ENCODE peak calls at places on chromosomes 11 and 22, in nine cellular contexts. J is PC-3, M is MM.1S, S is GM23248, H is neural progenitor cell, B is HCT116, W is SK-N-SH, X is GM23338, T is hepatocyte. Z is an unnamed sample.

GRCh38 chr11:45593992-45594391 is 71.4 kb downstream of the CHST1 start:
- DNase-seq in J (peak; percentile 2), M (peak; percentile 16), S (no peak), H (no peak), B (peak; percentile 39), W (peak; percentile 29), X (peak; percentile 32), T (no peak), Z (peak; percentile 14)

GRCh38 chr22:31650391-31650790 is 11.6 kb downstream of the PISD start:
- DNase-seq in J (no peak), M (no peak), S (peak; percentile 87), H (no peak), B (no peak), W (no peak), X (peak; percentile 23), T (no peak), Z (no peak)

GRCh38 chr11:76801205-76801604 is 18.0 kb downstream of the TSKU start:
- DNase-seq in J (no peak), M (no peak), S (no peak), H (no peak), B (no peak), W (no peak), X (peak; percentile 55), T (no peak), Z (no peak)

GRCh38 chr22:33758961-33759360 is 161.3 kb downstream of the LARGE1 start:
- DNase-seq in J (no peak), M (no peak), S (no peak), H (no peak), B (no peak), W (no peak), X (no peak), T (no peak), Z (no peak)

GRCh38 chr11:66371627-66372415 is at the start of gene SLC29A2:
- DNase-seq in J (peak; percentile 96), M (no peak), S (peak; percentile 35), H (peak; percentile 97), B (peak; percentile 82), W (peak; percentile 91), X (peak; percentile 98), T (peak; percentile 95), Z (peak; percentile 95)

GRCh38 chr22:42265321-42265720 is 5.1 kb downstream of the TCF20 start:
- DNase-seq in J (no peak), M (no peak), S (no peak), H (no peak), B (no peak), W (no peak), X (no peak), T (no peak), Z (no peak)

GRCh38 chr11:35232961-35233360 is 94.0 kb downstream of the CD44 start:
- DNase-seq in J (no peak), M (no peak), S (no peak), H (no peak), B (no peak), W (no peak), X (no peak), T (no peak), Z (no peak)

GRCh38 chr11:10325398-10326079 is 20.7 kb downstream of the ADM start:
- DNase-seq in J (peak; percentile 40), M (no peak), S (peak; percentile 86), H (no peak), B (no peak), W (no peak), X (no peak), T (no peak), Z (no peak)

GRCh38 chr11:63840356-63841060 is 1.6 kb downstream of the MARK2 start:
- DNase-seq in J (no peak), M (peak; percentile 31), S (peak; percentile 44), H (no peak), B (no peak), W (no peak), X (no peak), T (no peak), Z (peak; percentile 42)

GRCh38 chr11:32433249-32434115 is 1.9 kb downstream of the WT1 start:
- DNase-seq in J (no peak), M (no peak), S (no peak), H (peak; percentile 30), B (no peak), W (no peak), X (peak; percentile 54), T (no peak), Z (no peak)

GRCh38 chr22:17968126-17968525 is 56.2 kb downstream of the MICAL3 start:
- DNase-seq in J (no peak), M (no peak), S (no peak), H (no peak), B (no peak), W (no peak), X (peak; percentile 24), T (no peak), Z (no peak)

GRCh38 chr11:79025622-79026021 is 415.2 kb downstream of the TENM4 start:
- DNase-seq in J (no peak), M (no peak), S (no peak), H (peak; percentile 88), B (no peak), W (no peak), X (peak; percentile 53), T (no peak), Z (no peak)

GRCh38 chr22:25869771-25870170 is 127.8 kb downstream of the MYO18B start:
- DNase-seq in J (no peak), M (no peak), S (no peak), H (no peak), B (no peak), W (no peak), X (no peak), T (no peak), Z (no peak)

GRCh38 chr11:1936781-1937615 is 10.1 kb upstream of the MRPL23 start:
- DNase-seq in J (no peak), M (no peak), S (no peak), H (no peak), B (no peak), W (peak; percentile 35), X (no peak), T (no peak), Z (no peak)

GRCh38 chr22:31938258-31938657 is 6.1 kb upstream of the YWHAH start:
- DNase-seq in J (no peak), M (no peak), S (no peak), H (no peak), B (no peak), W (no peak), X (no peak), T (no peak), Z (no peak)

GRCh38 chr11:73106347-73106746 is 35.8 kb downstream of the FCHSD2 start:
- DNase-seq in J (no peak), M (no peak), S (no peak), H (no peak), B (no peak), W (no peak), X (no peak), T (no peak), Z (no peak)
- H3K79me2 ChIP-seq in J (no peaks in the 10 kb centered on the region), M (peaks cover 63% of the 10 kb centered on the region), S (peaks cover 20% of the 10 kb centered on the region), H (peaks cover 13% of the 10 kb centered on the region), B (no peaks in the 10 kb centered on the region), W (peaks cover 10% of the 10 kb centered on the region), X (no peaks in the 10 kb centered on the region), T (peaks cover 2% of the 10 kb centered on the region), Z (peaks cover 96% of the 10 kb centered on the region)

DNA sequence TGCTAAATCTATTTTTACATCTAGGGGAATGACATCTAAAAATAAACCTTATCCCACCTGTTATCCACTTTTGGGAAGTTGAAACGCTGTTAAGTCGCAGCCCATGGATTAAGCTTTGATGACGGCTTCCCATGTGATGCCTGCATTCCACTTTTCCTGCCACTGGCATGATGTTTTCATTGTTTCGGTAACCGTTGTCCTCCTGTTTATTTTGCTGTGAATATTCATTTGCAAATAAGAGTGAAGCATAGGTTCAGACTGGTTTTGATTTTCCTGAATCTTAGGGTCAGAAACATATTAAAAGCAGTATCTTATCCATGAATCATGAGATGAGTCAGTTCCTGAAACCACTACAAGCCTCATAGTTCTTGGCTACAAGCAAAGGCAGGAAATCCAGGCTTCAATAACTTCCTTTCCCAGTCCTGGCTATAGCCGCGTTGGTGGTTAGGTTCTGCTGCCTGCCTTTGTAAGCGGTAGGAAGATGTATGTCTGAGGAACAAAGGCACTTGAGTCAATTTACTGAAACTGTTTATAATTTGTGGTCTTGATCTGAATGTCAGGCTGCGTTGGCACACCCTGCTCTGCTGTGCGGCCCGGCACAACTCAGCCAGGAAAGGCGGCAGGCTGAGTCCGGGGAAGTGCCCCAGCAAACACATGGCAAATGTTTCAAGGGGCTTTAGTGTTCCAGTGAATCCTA is 19.4 kb downstream of the TEAD1 start:
- DNase-seq in J (peak; percentile 96), M (no peak), S (peak; percentile 96), H (no peak), B (peak; percentile 96), W (peak; percentile 34), X (no peak), T (peak; percentile 73), Z (peak; percentile 22)
- TF ChIP-seq EZH2phosphoT487 in J (no peak), M (no peak), S (no peak), H (no peak), B (no peak), W (no peak), X (no peak), T (no peak), Z (no peak)

GRCh38 chr11:128891912-128892398 is 799 bp downstream of the KCNJ5 start:
- DNase-seq in J (no peak), M (no peak), S (no peak), H (peak; percentile 49), B (no peak), W (no peak), X (peak; percentile 46), T (no peak), Z (no peak)
- H3K27ac ChIP-seq in J (no peak overlapping the region), M (no peak overlapping the region), S (no peak overlapping the region), H (no peak overlapping the region), B (no peak overlapping the region), W (no peak overlapping the region), X (no peak overlapping the region), T (no peak overlapping the region), Z (no peak overlapping the region)

DNA sequence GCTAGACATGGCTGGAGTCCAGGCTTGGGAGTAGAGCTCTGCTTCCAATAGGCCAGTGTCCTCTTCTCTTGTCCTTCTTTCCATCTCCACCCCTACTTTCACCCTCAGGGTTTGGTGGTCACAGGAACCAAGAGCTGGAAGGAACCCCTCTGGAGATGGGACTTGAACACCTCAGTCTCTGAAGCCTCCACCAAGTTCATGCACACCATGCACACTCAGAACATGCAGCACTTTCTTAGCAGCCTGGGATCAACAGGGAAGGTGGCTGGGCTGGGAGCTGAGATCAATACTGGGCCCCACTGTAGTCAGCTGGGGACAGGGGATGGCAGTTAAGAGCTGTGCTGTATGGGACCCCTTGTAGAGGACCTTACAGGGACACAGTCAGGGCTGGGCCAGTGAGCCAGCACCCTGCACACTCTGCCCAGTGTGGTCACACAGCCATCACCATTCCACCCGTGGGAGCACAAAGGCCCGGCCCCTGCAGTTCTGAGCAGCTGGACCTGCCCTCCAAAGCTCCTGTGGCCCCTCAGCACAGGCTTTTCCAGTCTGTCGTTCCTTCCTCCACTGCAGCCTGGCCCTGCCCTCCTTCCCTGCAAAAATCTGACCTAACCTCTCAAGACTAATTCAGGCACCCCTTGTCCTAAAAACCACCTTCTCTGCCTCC is 47.7 kb downstream of the GAB4 start:
- DNase-seq in J (no peak), M (no peak), S (no peak), H (no peak), B (no peak), W (no peak), X (no peak), T (no peak), Z (no peak)
- H3K79me2 ChIP-seq in J (no peaks in the 10 kb centered on the region), M (no peaks in the 10 kb centered on the region), S (no peaks in the 10 kb centered on the region), H (no peaks in the 10 kb centered on the region), B (no peaks in the 10 kb centered on the region), W (no peaks in the 10 kb centered on the region), X (no peaks in the 10 kb centered on the region), T (no peaks in the 10 kb centered on the region), Z (no peaks in the 10 kb centered on the region)

GRCh38 chr22:27913162-27913741 is 5.8 kb downstream of the PITPNB start:
- DNase-seq in J (no peak), M (no peak), S (no peak), H (no peak), B (no peak), W (peak; percentile 66), X (no peak), T (peak; percentile 16), Z (peak; percentile 14)
- TF ChIP-seq EZH2phosphoT487 in J (no peak), M (no peak), S (no peak), H (no peak), B (no peak), W (no peak), X (no peak), T (no peak), Z (no peak)

Z was measured in OCI-LY7.